ENCODE peak calls at places on chromosomes 13 and 19, in five cellular contexts. G, L, D, A and Y are unnamed samples.

GRCh38 chr19:38274734-38275133 is 10.4 kb downstream of the SPINT2 start:
- DNase-seq in A (no peak), D (no peak), L (no peak), G (no peak), Y (no peak)

GRCh38 chr13:95382906-95383305 is 81.7 kb upstream of the ABCC4 start:
- DNase-seq in L (no peak), D (no peak), G (no peak), A (no peak), Y (no peak)

GRCh38 chr19:9917322-9917721 is 19.0 kb downstream of the OLFM2 start:
- DNase-seq in L (peak; percentile 70), G (peak; percentile 91), D (peak; percentile 50), A (no peak), Y (no peak)

GRCh38 chr19:12687496-12688196 is at the start of gene GNG14:
- DNase-seq in G (no peak), A (no peak), L (no peak), D (no peak), Y (no peak)

GRCh38 chr19:29292146-29292545 is 79.2 kb upstream of the UQCRFS1 start:
- DNase-seq in A (no peak), G (peak; percentile 33), D (no peak), L (no peak), Y (no peak)

GRCh38 chr19:34963531-34964406 is at the start of gene ZNF792:
- DNase-seq in G (peak; percentile 88), A (peak; percentile 50), L (peak; percentile 30), D (peak; percentile 24), Y (peak; percentile 73)

GRCh38 chr13:113947321-113948033 is 26.4 kb downstream of the C13orf46 start:
- DNase-seq in L (no peak), A (no peak), G (peak; percentile 27), D (no peak), Y (no peak)

GRCh38 chr13:76972430-76972829 is 19.5 kb upstream of the CLN5 start:
- DNase-seq in L (no peak), A (no peak), D (no peak), G (no peak), Y (no peak)

GRCh38 chr13:111039735-111040134 is 75.4 kb upstream of the ARHGEF7 start:
- DNase-seq in D (no peak), G (no peak), A (no peak), L (no peak), Y (no peak)

GRCh38 chr19:19006213-19006612 is 27.1 kb downstream of the SUGP2 start:
- DNase-seq in D (no peak), A (no peak), G (no peak), L (no peak), Y (no peak)